ENCODE peak calls at places on chromosomes 6 and 20, in nine cellular contexts. B is H9, M is HepG2, J is astrocyte, I is hepatocyte, A is K562, H is fibroblast of lung, T is MM.1S, V is OCI-LY7. X is an unnamed sample.

GRCh38 chr20:22810626-22811559 is 224.2 kb upstream of the SSTR4 start:
- DNase-seq in J (no peak), H (no peak), A (no peak), M (no peak), T (no peak), B (no peak), V (no peak), I (no peak), X (no peak)

GRCh38 chr20:62325172-62325905 is 22.5 kb downstream of the ADRM1 start:
- DNase-seq in H (no peak), M (no peak), A (no peak), J (no peak), I (no peak), B (no peak), V (no peak), T (no peak), X (no peak)

GRCh38 chr6:85449818-85450577 is at the start of gene NT5E:
- DNase-seq in M (peak; percentile 24), T (peak; percentile 86), I (peak; percentile 59), V (no peak), A (no peak), H (peak; percentile 81), B (peak; percentile 89), J (peak; percentile 61), X (peak; percentile 71)

GRCh38 chr6:132919028-132919427 is 104.7 kb downstream of the RPS12 start:
- DNase-seq in V (no peak), T (no peak), I (no peak), H (peak; percentile 84), M (no peak), B (no peak), J (peak; percentile 43), A (no peak), X (no peak)

GRCh38 chr20:20064303-20064702 is 12.0 kb downstream of the CFAP61 start:
- DNase-seq in I (no peak), B (no peak), V (no peak), A (no peak), M (peak; percentile 42), H (no peak), J (no peak), T (no peak), X (no peak)

GRCh38 chr6:27178001-27178730 is 69.3 kb upstream of the PRSS16 start:
- DNase-seq in H (peak; percentile 95), I (peak; percentile 78), J (peak; percentile 93), B (peak; percentile 84), M (peak; percentile 51), V (peak; percentile 74), T (peak; percentile 51), A (no peak), X (peak; percentile 80)

GRCh38 chr6:28634406-28634757 is 108.7 kb downstream of the GPX5 start:
- DNase-seq in H (no peak), I (no peak), V (no peak), B (no peak), T (no peak), A (no peak), M (no peak), J (no peak), X (no peak)

GRCh38 chr20:8287328-8287727 is 155.3 kb downstream of the PLCB1 start:
- DNase-seq in M (no peak), V (no peak), T (no peak), J (no peak), H (no peak), A (no peak), I (no peak), B (no peak), X (no peak)

GRCh38 chr6:45148711-45149341 is 179.3 kb upstream of the RUNX2 start:
- DNase-seq in T (no peak), B (no peak), V (no peak), J (peak; percentile 63), A (no peak), M (no peak), I (no peak), H (peak; percentile 74), X (no peak)

GRCh38 chr6:166417285-166417691 is 34.5 kb upstream of the MPC1 start:
- DNase-seq in B (no peak), M (no peak), J (no peak), H (no peak), I (no peak), V (no peak), A (no peak), T (no peak), X (no peak)

GRCh38 chr6:166802437-166802836 is 153.9 kb downstream of the RNASET2 start:
- DNase-seq in B (no peak), H (no peak), J (no peak), T (no peak), A (no peak), V (no peak), I (no peak), M (no peak), X (no peak)

GRCh38 chr6:83442752-83443151 is 11.9 kb upstream of the ME1 start:
- DNase-seq in T (no peak), V (no peak), M (no peak), H (no peak), A (peak; percentile 77), I (peak; percentile 20), B (no peak), J (peak; percentile 76), X (no peak)

GRCh38 chr20:38863024-38863851 is 57.7 kb downstream of the PPP1R16B start:
- DNase-seq in V (peak; percentile 87), A (peak; percentile 75), J (no peak), I (no peak), B (no peak), H (no peak), M (no peak), T (no peak), X (no peak)

GRCh38 chr20:41173161-41173721 is 35.9 kb downstream of the PLCG1 start:
- DNase-seq in V (peak; percentile 64), B (peak; percentile 82), I (peak; percentile 82), M (peak; percentile 62), T (peak; percentile 45), J (peak; percentile 31), A (peak; percentile 78), H (peak; percentile 95), X (peak; percentile 45)

GRCh38 chr20:35994994-35995453 is 26.6 kb downstream of the CNBD2 start:
- DNase-seq in M (peak; percentile 85), V (peak; percentile 89), B (peak; percentile 95), H (peak; percentile 82), I (peak; percentile 92), A (peak; percentile 90), J (peak; percentile 39), T (peak; percentile 83), X (peak; percentile 69)

GRCh38 chr20:58752565-58752964 is 60.0 kb downstream of the NPEPL1 start:
- DNase-seq in A (no peak), J (no peak), B (no peak), T (no peak), H (no peak), M (no peak), I (no peak), V (no peak), X (no peak)

GRCh38 chr20:40563296-40563950 is 125.6 kb downstream of the MAFB start:
- DNase-seq in A (peak; percentile 74), V (no peak), T (no peak), M (no peak), H (peak; percentile 85), J (peak; percentile 66), I (peak; percentile 44), B (no peak), X (peak; percentile 53)

GRCh38 chr6:64680446-64680845 is 1026.6 kb downstream of the EYS start:
- DNase-seq in V (no peak), M (no peak), J (peak; percentile 3), H (peak; percentile 30), B (no peak), I (peak; percentile 6), T (no peak), A (peak; percentile 5), X (peak; percentile 54)

GRCh38 chr20:63980317-63980805 is 571 bp upstream of the PRPF6 start:
- DNase-seq in A (no peak), B (no peak), H (no peak), M (peak; percentile 50), I (peak; percentile 7), V (no peak), T (no peak), J (no peak), X (no peak)
- H4K20me1 ChIP-seq in A (no peaks in the 10 kb centered on the region), B (no peaks in the 10 kb centered on the region), H (no peaks in the 10 kb centered on the region), M (peaks cover 3% of the 10 kb centered on the region), I (peaks cover 6% of the 10 kb centered on the region), V (no peaks in the 10 kb centered on the region), T (no peaks in the 10 kb centered on the region), J (peaks cover 22% of the 10 kb centered on the region), X (peaks cover 5% of the 10 kb centered on the region)

GRCh38 chr6:15456422-15456821 is 206.4 kb downstream of the DTNBP1 start:
- DNase-seq in M (no peak), A (no peak), H (no peak), T (no peak), J (no peak), V (no peak), B (no peak), I (no peak), X (peak; percentile 53)
- H4K20me1 ChIP-seq in M (no peaks in the 10 kb centered on the region), A (peaks cover 16% of the 10 kb centered on the region), H (no peaks in the 10 kb centered on the region), T (no peaks in the 10 kb centered on the region), J (peaks cover 90% of the 10 kb centered on the region), V (peaks cover 4% of the 10 kb centered on the region), B (no peaks in the 10 kb centered on the region), I (no peaks in the 10 kb centered on the region), X (peaks cover 10% of the 10 kb centered on the region)

GRCh38 chr6:43786664-43787329 is 16.8 kb downstream of the VEGFA start:
- DNase-seq in J (no peak), B (no peak), T (no peak), H (no peak), V (no peak), A (peak; percentile 27), I (no peak), M (no peak), X (no peak)
- H4K20me1 ChIP-seq in J (peaks cover 40% of the 10 kb centered on the region), B (no peaks in the 10 kb centered on the region), T (no peaks in the 10 kb centered on the region), H (peaks cover 2% of the 10 kb centered on the region), V (no peaks in the 10 kb centered on the region), A (peaks cover 43% of the 10 kb centered on the region), I (peaks cover 33% of the 10 kb centered on the region), M (peaks cover 49% of the 10 kb centered on the region), X (peaks cover 44% of the 10 kb centered on the region)

GRCh38 chr6:118419448-118420394 is 128.4 kb upstream of the PLN start:
- DNase-seq in J (peak; percentile 50), M (no peak), B (no peak), A (no peak), V (no peak), I (no peak), T (no peak), H (no peak), X (no peak)
- H4K20me1 ChIP-seq in J (no peaks in the 10 kb centered on the region), M (no peaks in the 10 kb centered on the region), B (no peaks in the 10 kb centered on the region), A (no peaks in the 10 kb centered on the region), V (no peaks in the 10 kb centered on the region), I (no peaks in the 10 kb centered on the region), T (no peaks in the 10 kb centered on the region), H (no peaks in the 10 kb centered on the region), X (no peaks in the 10 kb centered on the region)